ENCODE peak calls at places on chromosomes 4 and X, in four cellular contexts. H is tibial nerve, D is adrenal gland, Q is trophoblast cell. P is an unnamed sample.

GRCh38 chr4:38694330-38694729 is 30.3 kb downstream of the KLF3 start:
- DNase-seq in H (no peak), Q (no peak), D (no peak), P (no peak)

GRCh38 chr4:182306792-182307507 is 63.7 kb downstream of the TENM3 start:
- DNase-seq in H (no peak), D (no peak), Q (peak; percentile 29), P (no peak)

GRCh38 chr4:89939994-89940393 is 45.3 kb downstream of the MMRN1 start:
- DNase-seq in H (no peak), Q (no peak), D (peak; percentile 13), P (no peak)

GRCh38 chrX:113741744-113742143 is 842.1 kb upstream of the HTR2C start:
- DNase-seq in Q (peak; percentile 64), H (no peak), D (peak; percentile 2), P (no peak)

GRCh38 chrX:40154229-40154852 is 56.6 kb upstream of the BCOR start:
- DNase-seq in D (peak; percentile 65), H (no peak), Q (no peak), P (no peak)

GRCh38 chrX:73963682-73964081 is 340.3 kb upstream of the ZCCHC13 start:
- DNase-seq in Q (no peak), D (no peak), H (no peak), P (no peak)

GRCh38 chrX:48910926-48911406 is 480 bp downstream of the SLC35A2 start:
- DNase-seq in D (no peak), Q (peak; percentile 29), H (no peak), P (no peak)

GRCh38 chr4:165965503-165965902 is 92.5 kb downstream of the TLL1 start:
- DNase-seq in H (no peak), Q (peak; percentile 91), D (no peak), P (no peak)

GRCh38 chrX:33142331-33142730 is 69.0 kb downstream of the DMD start:
- DNase-seq in H (no peak), Q (no peak), D (no peak), P (no peak)

GRCh38 chr4:110287130-110287529 is 88.7 kb upstream of the ELOVL6 start:
- DNase-seq in Q (no peak), D (peak; percentile 27), H (no peak), P (no peak)

GRCh38 chr4:148015468-148015867 is 283.6 kb downstream of the ARHGAP10 start:
- DNase-seq in H (no peak), D (no peak), Q (no peak), P (no peak)

GRCh38 chr4:166012129-166013078 is 139.4 kb downstream of the TLL1 start:
- DNase-seq in Q (no peak), H (no peak), D (no peak), P (no peak)

GRCh38 chr4:101014417-101014816 is 332.9 kb downstream of the PPP3CA start:
- DNase-seq in Q (no peak), D (no peak), H (no peak), P (no peak)

GRCh38 chr4:73178389-73178788 is 80.2 kb downstream of the ANKRD17 start:
- DNase-seq in Q (no peak), H (no peak), D (no peak), P (no peak)

GRCh38 chr4:98055800-98056501 is 87.3 kb downstream of the STPG2 start:
- DNase-seq in D (no peak), Q (peak; percentile 39), H (no peak), P (no peak)

GRCh38 chr4:75605928-75606327 is 24.4 kb downstream of the CDKL2 start:
- DNase-seq in D (no peak), H (no peak), Q (no peak), P (no peak)

GRCh38 chr4:47031011-47031678 is at the start of gene GABRB1:
- DNase-seq in D (peak; percentile 36), Q (peak; percentile 59), H (no peak), P (no peak)

GRCh38 chrX:41922125-41922521 is 1.2 kb downstream of the CASK start:
- DNase-seq in H (no peak), Q (peak; percentile 5), D (peak; percentile 3), P (peak; percentile 16)

GRCh38 chr4:102533916-102534315 is 32.8 kb downstream of the NFKB1 start:
- DNase-seq in Q (no peak), D (no peak), H (no peak), P (no peak)

GRCh38 chr4:102531441-102531840 is 30.3 kb downstream of the NFKB1 start:
- DNase-seq in D (no peak), H (no peak), Q (no peak), P (no peak)

GRCh38 chr4:102535398-102536082 is 34.4 kb downstream of the NFKB1 start:
- DNase-seq in H (no peak), Q (no peak), D (no peak), P (no peak)

GRCh38 chr4:102534845-102535244 is 33.7 kb downstream of the NFKB1 start:
- DNase-seq in Q (no peak), D (no peak), H (no peak), P (no peak)

GRCh38 chr4:102533348-102533747 is 32.2 kb downstream of the NFKB1 start:
- DNase-seq in H (no peak), Q (no peak), D (no peak), P (no peak)
- H3K9me3 ChIP-seq in H (no peaks in the 10 kb centered on the region), Q (no peaks in the 10 kb centered on the region), D (no peaks in the 10 kb centered on the region), P (no peaks in the 10 kb centered on the region)

GRCh38 chrX:6761251-6761650 is 226.3 kb upstream of the VCX3A start:
- DNase-seq in D (no peak), H (no peak), Q (no peak), P (no peak)
- H3K9me3 ChIP-seq in D (no peaks in the 10 kb centered on the region), H (no peaks in the 10 kb centered on the region), Q (no peaks in the 10 kb centered on the region), P (no peaks in the 10 kb centered on the region)

GRCh38 chr4:153661215-153661822 is 22.8 kb upstream of the TLR2 start:
- DNase-seq in D (no peak), Q (peak; percentile 49), H (no peak), P (no peak)
- H3K9me3 ChIP-seq in D (no peaks in the 10 kb centered on the region), Q (peaks cover 7% of the 10 kb centered on the region), H (no peaks in the 10 kb centered on the region), P (no peaks in the 10 kb centered on the region)

GRCh38 chrX:75997692-75998091 is 175.2 kb upstream of the PBDC1 start:
- DNase-seq in D (no peak), Q (no peak), H (no peak), P (no peak)
- H3K9me3 ChIP-seq in D (no peaks in the 10 kb centered on the region), Q (no peaks in the 10 kb centered on the region), H (no peaks in the 10 kb centered on the region), P (no peaks in the 10 kb centered on the region)

GRCh38 chr4:5730993-5731975 is 20.3 kb downstream of the EVC start:
- DNase-seq in H (no peak), D (no peak), Q (no peak), P (no peak)

GRCh38 chr4:5732158-5732557 is 21.2 kb downstream of the EVC start:
- DNase-seq in Q (no peak), H (no peak), D (no peak), P (no peak)

GRCh38 chr4:5724377-5724776 is 13.4 kb downstream of the EVC start:
- DNase-seq in D (peak; percentile 33), Q (no peak), H (no peak), P (no peak)

GRCh38 chr4:5730436-5730835 is 19.4 kb downstream of the EVC start:
- DNase-seq in Q (no peak), H (no peak), D (no peak), P (no peak)

DNA sequence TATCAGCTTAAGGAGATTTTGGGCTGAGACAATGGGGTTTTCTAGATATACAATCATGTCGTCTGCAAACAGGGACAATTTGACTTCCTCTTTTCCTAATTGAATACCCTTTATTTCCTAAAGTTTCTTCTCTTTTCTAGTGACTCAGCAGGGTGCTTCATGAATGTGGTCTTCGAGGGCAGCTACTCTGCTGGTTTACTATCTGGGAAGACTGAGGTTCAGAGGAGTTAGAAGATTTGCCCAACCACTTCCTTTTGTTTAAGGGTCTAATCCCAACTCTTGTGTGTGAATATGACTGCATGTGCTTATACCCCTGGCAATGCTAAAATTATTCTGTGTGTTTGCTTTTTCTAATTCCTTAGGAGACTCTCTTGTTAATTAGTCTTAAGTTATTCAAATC is 17.4 kb downstream of the EVC start:
- DNase-seq in H (no peak), D (no peak), Q (no peak), P (no peak)
- H3K9me3 ChIP-seq in H (no peaks in the 10 kb centered on the region), D (no peaks in the 10 kb centered on the region), Q (no peaks in the 10 kb centered on the region), P (no peaks in the 10 kb centered on the region)

DNA sequence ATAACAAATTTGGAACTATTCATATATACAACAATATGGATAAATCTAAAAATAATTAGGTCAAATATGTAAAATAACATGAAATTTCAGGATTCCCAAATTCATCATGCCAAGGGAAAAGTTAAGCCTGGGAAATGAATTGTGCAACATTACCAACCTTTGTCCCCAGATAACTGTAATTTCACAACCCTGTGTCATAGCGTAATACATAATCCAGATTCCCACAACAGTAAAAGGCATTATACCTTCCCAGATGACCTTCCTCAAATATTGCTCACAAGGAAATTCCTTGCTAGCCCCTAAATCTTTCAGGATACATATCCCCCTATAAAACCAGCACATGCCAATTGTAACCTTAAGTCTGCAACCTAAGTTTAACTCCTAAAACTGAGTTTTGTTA is 32.9 kb upstream of the RAB40A start:
- DNase-seq in H (no peak), D (no peak), Q (peak; percentile 71), P (no peak)
- H3K9me3 ChIP-seq in H (no peaks in the 10 kb centered on the region), D (no peaks in the 10 kb centered on the region), Q (no peaks in the 10 kb centered on the region), P (no peaks in the 10 kb centered on the region)

GRCh38 chrX:153061732-153062131 is 5.5 kb downstream of the PNMA3 start:
- DNase-seq in Q (no peak), D (no peak), H (no peak), P (no peak)
- H3K9me3 ChIP-seq in Q (no peaks in the 10 kb centered on the region), D (no peaks in the 10 kb centered on the region), H (no peaks in the 10 kb centered on the region), P (no peaks in the 10 kb centered on the region)

DNA sequence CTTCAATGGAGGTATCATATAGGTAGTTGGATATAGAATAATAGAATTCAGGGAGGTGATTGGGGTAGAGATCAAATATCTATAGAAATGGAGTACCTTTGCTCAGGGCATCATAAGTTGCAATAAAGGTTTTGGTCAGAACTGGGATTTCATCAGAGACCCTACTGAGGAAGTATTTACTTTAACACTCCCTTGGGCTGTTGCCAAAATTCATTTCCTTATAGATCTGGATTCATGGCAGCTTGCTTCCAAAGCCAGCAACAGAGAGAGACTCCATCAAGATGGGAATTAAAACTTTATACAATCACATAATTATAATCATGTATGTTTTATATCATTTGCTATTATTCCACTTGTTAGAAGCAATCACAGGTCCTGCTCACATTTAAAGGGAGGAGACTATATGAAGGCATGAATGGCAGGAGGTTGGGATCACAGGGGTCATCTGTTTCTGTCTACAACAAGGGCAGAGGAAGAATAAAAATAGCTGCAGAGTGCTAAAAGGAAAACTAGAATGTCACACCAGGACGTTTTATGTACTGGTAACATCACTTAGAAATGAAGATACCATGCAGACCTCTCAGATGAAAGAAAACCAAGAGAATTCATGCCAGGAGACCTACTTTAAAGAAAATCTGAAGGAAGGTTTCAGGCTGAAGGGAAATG is 902.1 kb upstream of the LCORL start:
- DNase-seq in D (no peak), Q (no peak), H (no peak), P (no peak)
- H3K9me3 ChIP-seq in D (no peaks in the 10 kb centered on the region), Q (no peaks in the 10 kb centered on the region), H (no peaks in the 10 kb centered on the region), P (no peaks in the 10 kb centered on the region)

P was measured in CD4-positive, alpha-beta T cell.